ENCODE peak calls at places on chromosomes 6 and 20, in four cellular contexts. Q, Z, D and W are unnamed samples.

GRCh38 chr6:148295261-148295887 is 47.3 kb upstream of the SASH1 start:
- DNase-seq in Q (no peak), Z (no peak), D (no peak), W (no peak)

GRCh38 chr6:156557269-156557885 is 219.8 kb upstream of the ARID1B start:
- DNase-seq in Q (peak), Z (no peak), D (no peak), W (no peak)

GRCh38 chr20:36587388-36588136 is 14.2 kb downstream of the TGIF2 start:
- DNase-seq in Q (no peak), Z (no peak), D (no peak), W (no peak)

GRCh38 chr6:168908887-168909286 is 344.8 kb downstream of the THBS2 start:
- DNase-seq in Q (no peak), Z (no peak), D (no peak), W (no peak)

GRCh38 chr6:7819641-7820040 is 90.9 kb downstream of the TXNDC5 start:
- DNase-seq in Q (no peak), Z (no peak), D (no peak), W (no peak)

GRCh38 chr6:48584846-48585245 is 473.8 kb upstream of the PTCHD4 start:
- DNase-seq in Q (no peak), Z (no peak), D (no peak), W (no peak)

GRCh38 chr6:73653571-73654424 is at the start of gene SLC17A5:
- DNase-seq in Q (peak), Z (peak), D (peak), W (peak)

GRCh38 chr6:28907394-28907793 is 16.4 kb downstream of the TRIM27 start:
- DNase-seq in Q (no peak), Z (no peak), D (no peak), W (no peak)

GRCh38 chr6:51147756-51148155 is 329.1 kb downstream of the TFAP2B start:
- DNase-seq in Q (no peak), Z (no peak), D (no peak), W (no peak)

GRCh38 chr6:34223381-34223963 is 13.2 kb upstream of the HMGA1 start:
- DNase-seq in Q (no peak), Z (no peak), D (peak), W (no peak)

GRCh38 chr6:169807219-169807618 is 55.8 kb downstream of the ERMARD start:
- DNase-seq in Q (no peak), Z (no peak), D (no peak), W (no peak)

GRCh38 chr6:136607932-136608772 is 57.9 kb upstream of the MAP7 start:
- DNase-seq in Q (peak), Z (peak), D (peak), W (peak)

GRCh38 chr20:59495894-59496510 is 108.3 kb upstream of the PHACTR3 start:
- DNase-seq in Q (peak), Z (peak), D (peak), W (peak)

GRCh38 chr6:123393333-123393732 is 243.4 kb downstream of the TRDN start:
- DNase-seq in Q (no peak), Z (no peak), D (no peak), W (no peak)

GRCh38 chr20:19407731-19408130 is 195.3 kb downstream of the SLC24A3 start:
- DNase-seq in Q (no peak), Z (no peak), D (no peak), W (no peak)
- H3K4me3 ChIP-seq in Q (no peak), Z (no peak), D (no peak), W (no peak)

GRCh38 chr6:3355358-3356055 is 96.8 kb downstream of the PSMG4 start:
- DNase-seq in Q (no peak), Z (no peak), D (peak), W (no peak)
- H3K4me3 ChIP-seq in Q (peak), Z (peak), D (peak), W (peak)

GRCh38 chr6:112247275-112247674 is 7.1 kb downstream of the LAMA4 start:
- DNase-seq in Q (no peak), Z (no peak), D (no peak), W (no peak)
- H3K4me3 ChIP-seq in Q (no peak), Z (no peak), D (no peak), W (peak)

DNA sequence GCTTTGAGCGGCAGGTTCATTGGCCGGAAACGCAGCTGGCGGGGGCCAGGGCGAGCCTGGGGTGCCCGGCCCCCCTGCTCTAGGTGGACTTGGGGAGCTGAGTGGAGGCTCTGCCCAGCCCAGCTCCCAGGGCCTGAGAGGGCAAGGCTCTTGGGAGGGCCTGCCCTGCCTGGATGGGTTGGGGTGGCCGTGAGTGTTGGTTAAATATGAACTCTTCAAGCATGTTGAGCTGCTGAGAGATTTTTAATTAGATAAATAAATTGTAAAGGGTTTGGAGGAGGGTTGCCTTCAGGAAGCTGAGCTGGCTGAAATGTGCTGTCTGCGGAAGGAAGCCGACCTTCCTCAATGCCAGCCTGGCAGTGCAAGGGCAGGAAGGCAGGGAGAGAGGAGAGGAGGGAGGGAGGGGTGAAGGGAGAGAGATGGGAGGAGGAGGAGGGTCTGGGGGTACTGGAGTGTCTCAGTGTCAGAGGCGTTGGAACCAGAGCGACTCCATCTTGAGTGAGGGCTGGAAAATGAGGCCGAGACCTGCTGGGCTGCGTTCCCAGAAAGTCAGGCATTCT is 39.4 kb upstream of the PMEPA1 start:
- DNase-seq in Q (no peak), Z (no peak), D (no peak), W (peak)
- H3K4me3 ChIP-seq in Q (peak), Z (peak), D (peak), W (peak)